ENCODE peak calls at places on chromosomes 1 and 21, in nine cellular contexts. A is ovary; W is fibroblast of gingiva; F is hypothalamus; J is KG1; E is fibroblast of lung; T is HFFc6; O is GM23248; H is stimulated activated CD4-positive, alpha-beta T cell treated with anti-CD3 and anti-CD28 coated beads, Interleukin-2, amount 100 ng/mL, for 24 hours. Z is an unnamed sample.
A peak's percentile ranks its signal among the peaks of the same experiment; 100 is the strongest.

GRCh38 chr1:31562707-31563360 is 13.5 kb upstream of the TINAGL1 start:
- DNase-seq in T (peak; percentile 51), F (no peak), O (peak; percentile 29), J (no peak), H (no peak), W (no peak), A (no peak), E (peak; percentile 51), Z (no peak)

GRCh38 chr21:33881689-33882440 is 33.7 kb downstream of the ATP5PO start:
- DNase-seq in A (no peak), T (no peak), E (no peak), J (no peak), W (no peak), F (no peak), O (no peak), H (no peak), Z (no peak)

GRCh38 chr1:180595966-180596365 is 35.9 kb upstream of the XPR1 start:
- DNase-seq in T (no peak), O (no peak), W (no peak), J (no peak), H (no peak), F (no peak), A (no peak), E (no peak), Z (no peak)

GRCh38 chr1:10510520-10511493 is 36.1 kb downstream of the PEX14 start:
- DNase-seq in E (peak; percentile 96), A (no peak), F (no peak), T (peak; percentile 94), H (peak; percentile 78), O (peak; percentile 98), W (peak; percentile 89), J (peak; percentile 80), Z (no peak)

GRCh38 chr1:90924982-90925381 is 96.9 kb downstream of the ZNF644 start:
- DNase-seq in F (no peak), O (peak; percentile 14), W (no peak), A (no peak), H (no peak), T (no peak), E (peak; percentile 51), J (no peak), Z (no peak)

GRCh38 chr1:66022904-66023620 is 230.4 kb downstream of the PDE4B start:
- DNase-seq in H (no peak), J (no peak), E (peak; percentile 19), O (peak; percentile 29), T (no peak), W (no peak), A (no peak), F (no peak), Z (no peak)

GRCh38 chr1:26536081-26536480 is 6.5 kb downstream of the RPS6KA1 start:
- DNase-seq in F (no peak), O (no peak), W (no peak), J (no peak), T (no peak), H (no peak), E (no peak), A (no peak), Z (no peak)

GRCh38 chr1:59703918-59704378 is 110.8 kb upstream of the HOOK1 start:
- DNase-seq in F (no peak), T (no peak), A (no peak), O (no peak), J (no peak), E (no peak), W (no peak), H (no peak), Z (no peak)

GRCh38 chr21:35257413-35257812 is 208.3 kb upstream of the RUNX1 start:
- DNase-seq in W (peak; percentile 94), H (no peak), T (peak; percentile 79), E (peak; percentile 95), A (peak; percentile 52), O (peak; percentile 89), F (no peak), J (no peak), Z (no peak)

GRCh38 chr1:63498106-63498505 is 24.9 kb downstream of the ITGB3BP start:
- DNase-seq in W (no peak), A (no peak), E (no peak), J (no peak), H (no peak), O (no peak), T (no peak), F (no peak), Z (no peak)

GRCh38 chr1:63475761-63476160 is 47.3 kb downstream of the ITGB3BP start:
- DNase-seq in H (no peak), T (no peak), A (no peak), W (peak; percentile 3), O (peak; percentile 23), J (no peak), E (peak; percentile 1), F (no peak), Z (no peak)

GRCh38 chr1:3380465-3380864 is 74.0 kb upstream of the ARHGEF16 start:
- DNase-seq in W (no peak), T (no peak), J (no peak), O (no peak), H (no peak), F (no peak), A (no peak), E (no peak), Z (no peak)

GRCh38 chr1:184387871-184388670 is 1.2 kb downstream of the C1orf21 start:
- DNase-seq in J (no peak), O (peak; percentile 91), H (peak; percentile 14), F (peak; percentile 36), E (peak; percentile 84), A (peak; percentile 45), W (peak; percentile 89), T (peak; percentile 80), Z (peak; percentile 69)

GRCh38 chr1:197355248-197355995 is 87.4 kb downstream of the CRB1 start:
- DNase-seq in O (no peak), T (no peak), A (no peak), W (no peak), F (no peak), H (no peak), E (no peak), J (no peak), Z (no peak)

GRCh38 chr21:19832551-19832950 is 1165.7 kb upstream of the NCAM2 start:
- DNase-seq in W (no peak), T (no peak), A (no peak), O (no peak), J (no peak), H (no peak), E (no peak), F (no peak), Z (no peak)

GRCh38 chr1:183226963-183227362 is 40.9 kb downstream of the LAMC2 start:
- DNase-seq in A (no peak), O (no peak), T (no peak), W (no peak), F (no peak), H (no peak), E (no peak), J (no peak), Z (no peak)

GRCh38 chr1:197441990-197442389 is 173.9 kb downstream of the CRB1 start:
- DNase-seq in H (no peak), T (no peak), F (peak; percentile 2), J (no peak), A (peak; percentile 42), W (peak; percentile 49), O (peak; percentile 57), E (peak; percentile 96), Z (no peak)

GRCh38 chr1:183205196-183205781 is 19.2 kb downstream of the LAMC2 start:
- DNase-seq in H (no peak), O (peak; percentile 89), J (no peak), F (no peak), W (peak; percentile 96), A (no peak), T (peak; percentile 12), E (peak; percentile 46), Z (no peak)

GRCh38 chr1:181077576-181078242 is 10.8 kb upstream of the IER5 start:
- DNase-seq in T (peak; percentile 43), A (no peak), E (peak; percentile 78), F (no peak), W (no peak), H (no peak), O (no peak), J (no peak), Z (no peak)

GRCh38 chr1:238900334-238900865 is 486.0 kb upstream of the CHRM3 start:
- DNase-seq in O (no peak), T (no peak), E (no peak), H (no peak), J (no peak), F (no peak), A (no peak), W (no peak), Z (no peak)

GRCh38 chr1:844472-845026 is 79.2 kb upstream of the SAMD11 start:
- DNase-seq in F (no peak), H (peak; percentile 24), A (no peak), T (no peak), E (no peak), J (no peak), O (no peak), W (no peak), Z (no peak)

GRCh38 chr1:10771789-10772188 is 24.7 kb downstream of the CASZ1 start:
- DNase-seq in A (no peak), T (no peak), H (no peak), E (no peak), J (no peak), F (no peak), W (no peak), O (no peak), Z (no peak)

GRCh38 chr1:154495496-154496273 is 6.3 kb upstream of the TDRD10 start:
- DNase-seq in J (no peak), T (no peak), H (no peak), E (no peak), F (no peak), O (no peak), A (no peak), W (no peak), Z (no peak)

GRCh38 chr1:76625887-76626286 is 241.4 kb upstream of the ST6GALNAC5 start:
- DNase-seq in F (no peak), W (no peak), H (no peak), A (no peak), J (no peak), T (no peak), O (no peak), E (no peak), Z (no peak)

Z was measured in amygdala.